ENCODE peak calls at places on chromosomes 12 and 14, in eight cellular contexts. H is HCT116; N is H1; P is endodermal cell; Z is A673; X is ovary; K is pancreas; I is effector memory CD4-positive, alpha-beta T cell. L is an unnamed sample.

GRCh38 chr12:87266305-87266704 is 762.9 kb downstream of the C12orf50 start:
- DNase-seq in Z (peak), X (no peak), K (no peak), N (no peak), P (no peak), I (no peak), H (no peak), L (no peak)

GRCh38 chr12:48388938-48389337 is 38.2 kb upstream of the ZNF641 start:
- DNase-seq in Z (no peak), N (no peak), P (no peak), K (no peak), X (no peak), H (no peak), I (no peak), L (no peak)

GRCh38 chr12:132558861-132559623 is 51.3 kb downstream of the LRCOL1 start:
- DNase-seq in I (no peak), Z (no peak), P (no peak), K (no peak), N (no peak), H (no peak), X (no peak), L (no peak)

GRCh38 chr14:99413972-99414371 is 66.7 kb downstream of the SETD3 start:
- DNase-seq in P (no peak), I (no peak), X (no peak), K (no peak), N (no peak), Z (no peak), H (no peak), L (no peak)

GRCh38 chr12:28909291-28909690 is 239.8 kb upstream of the FAR2 start:
- DNase-seq in X (no peak), Z (no peak), N (no peak), P (no peak), I (no peak), K (no peak), H (no peak), L (no peak)

GRCh38 chr12:128976120-128976519 is 122.8 kb downstream of the GLT1D1 start:
- DNase-seq in I (no peak), Z (peak), N (peak), X (no peak), K (peak), H (no peak), P (peak), L (no peak)

GRCh38 chr12:104985206-104985605 is 910 bp upstream of the NOPCHAP1 start:
- DNase-seq in H (no peak), N (no peak), I (no peak), X (no peak), P (no peak), K (no peak), Z (peak), L (no peak)

GRCh38 chr14:100027771-100028490 is 37.3 kb upstream of the EVL start:
- DNase-seq in H (no peak), P (no peak), N (no peak), I (no peak), X (no peak), Z (no peak), K (no peak), L (no peak)

GRCh38 chr14:66082009-66082408 is 404.2 kb upstream of the CCDC196 start:
- DNase-seq in H (no peak), N (no peak), Z (no peak), X (no peak), P (no peak), K (no peak), I (no peak), L (no peak)

GRCh38 chr14:51620036-51620435 is 31.7 kb upstream of the FRMD6 start:
- DNase-seq in P (no peak), H (no peak), N (no peak), Z (no peak), X (no peak), K (no peak), I (no peak), L (no peak)

GRCh38 chr12:116934908-116935698 is 24.4 kb downstream of the FBXW8 start:
- DNase-seq in K (peak), X (no peak), Z (no peak), I (no peak), H (no peak), N (no peak), P (no peak), L (no peak)

GRCh38 chr12:101769865-101770264 is 30.6 kb upstream of the SYCP3 start:
- DNase-seq in K (no peak), X (no peak), P (no peak), N (no peak), Z (no peak), I (no peak), H (no peak), L (no peak)

GRCh38 chr12:54292083-54292930 is 8.5 kb downstream of the NFE2 start:
- DNase-seq in Z (no peak), K (no peak), N (no peak), H (no peak), X (no peak), I (no peak), P (no peak), L (no peak)

GRCh38 chr12:62435337-62436163 is 31.1 kb upstream of the MON2 start:
- DNase-seq in Z (peak), P (peak), K (peak), H (no peak), N (peak), X (peak), I (no peak), L (no peak)

GRCh38 chr12:50221228-50222008 is 54.2 kb upstream of the CERS5 start:
- DNase-seq in I (no peak), P (no peak), K (no peak), Z (peak), X (no peak), H (no peak), N (no peak), L (no peak)

GRCh38 chr12:86712425-86712843 is 456.2 kb upstream of the MGAT4C start:
- DNase-seq in H (peak), I (no peak), Z (peak), X (no peak), K (no peak), N (no peak), P (no peak), L (no peak)

GRCh38 chr14:33454707-33455106 is 496.2 kb downstream of the EGLN3 start:
- DNase-seq in I (no peak), P (no peak), Z (no peak), X (no peak), K (no peak), H (no peak), N (no peak), L (no peak)

GRCh38 chr14:89672636-89673279 is 255.7 kb upstream of the FOXN3 start:
- DNase-seq in K (no peak), H (no peak), Z (peak), I (no peak), X (no peak), N (no peak), P (no peak), L (no peak)

GRCh38 chr12:59066445-59066844 is 146.1 kb upstream of the LRIG3 start:
- DNase-seq in K (no peak), P (no peak), X (no peak), H (no peak), I (no peak), Z (no peak), N (no peak), L (no peak)

GRCh38 chr14:97491697-97492096 is 694.5 kb downstream of the VRK1 start:
- DNase-seq in N (no peak), Z (no peak), P (no peak), K (no peak), X (no peak), H (no peak), I (no peak), L (no peak)

GRCh38 chr12:11650697-11651281 is 1.3 kb downstream of the ETV6 start:
- DNase-seq in I (no peak), Z (peak), N (no peak), K (no peak), P (peak), H (no peak), X (no peak), L (no peak)

GRCh38 chr14:89598548-89599186 is 181.6 kb upstream of the FOXN3 start:
- DNase-seq in P (no peak), X (no peak), H (peak), I (no peak), Z (no peak), K (no peak), N (no peak), L (no peak)

GRCh38 chr12:54207539-54208267 is 18.9 kb upstream of the SMUG1 start:
- DNase-seq in Z (peak), H (peak), N (no peak), I (peak), X (peak), P (peak), K (peak), L (no peak)

GRCh38 chr12:25800101-25800500 is 158.4 kb upstream of the RASSF8 start:
- DNase-seq in H (no peak), P (no peak), K (no peak), Z (peak), N (no peak), X (no peak), I (no peak), L (no peak)

GRCh38 chr14:52313493-52313881 is 625 bp upstream of the PTGER2 start:
- DNase-seq in I (no peak), X (no peak), Z (no peak), H (no peak), K (no peak), N (no peak), P (no peak), L (no peak)

GRCh38 chr12:105750096-105750495 is 388.7 kb downstream of the NUAK1 start:
- DNase-seq in K (no peak), H (no peak), Z (no peak), X (no peak), I (no peak), P (no peak), N (no peak), L (no peak)

GRCh38 chr14:101980700-101981099 is 16.3 kb downstream of the DYNC1H1 start:
- DNase-seq in I (no peak), X (no peak), P (no peak), N (no peak), H (peak), K (peak), Z (peak), L (no peak)

GRCh38 chr12:93581370-93581769 is 8.9 kb downstream of the SOCS2 start:
- DNase-seq in I (no peak), K (no peak), X (no peak), N (no peak), Z (no peak), H (no peak), P (no peak), L (no peak)

GRCh38 chr14:100524933-100525243 is 62.3 kb downstream of the BEGAIN start:
- DNase-seq in I (no peak), H (no peak), K (peak), P (peak), X (no peak), Z (peak), N (no peak), L (no peak)

GRCh38 chr14:84208451-84208850 is 1321.5 kb upstream of the FLRT2 start:
- DNase-seq in H (no peak), I (no peak), X (no peak), N (no peak), K (no peak), P (no peak), Z (no peak), L (no peak)

GRCh38 chr12:100163416-100164152 is 20.9 kb upstream of the BLTP3B start:
- DNase-seq in N (peak), I (peak), H (peak), Z (peak), P (peak), K (peak), X (peak), L (peak)

GRCh38 chr12:59046763-59047534 is 126.6 kb upstream of the LRIG3 start:
- DNase-seq in X (no peak), P (no peak), Z (no peak), I (no peak), N (no peak), H (no peak), K (no peak), L (no peak)

GRCh38 chr12:321606-322326 is 59.1 kb upstream of the SLC6A13 start:
- DNase-seq in N (no peak), K (no peak), X (no peak), H (peak), Z (no peak), I (no peak), P (no peak), L (no peak)

GRCh38 chr14:32667791-32668190 is 270.9 kb upstream of the NPAS3 start:
- DNase-seq in I (no peak), X (no peak), N (no peak), Z (no peak), K (no peak), P (no peak), H (no peak), L (no peak)

GRCh38 chr12:9073077-9073476 is 42.6 kb downstream of the A2M start:
- DNase-seq in Z (no peak), P (no peak), I (no peak), K (no peak), N (no peak), X (no peak), H (no peak), L (no peak)

GRCh38 chr12:40149673-40150260 is 43.9 kb upstream of the SLC2A13 start:
- DNase-seq in K (no peak), I (no peak), X (no peak), Z (no peak), H (no peak), N (no peak), P (no peak), L (no peak)

GRCh38 chr12:58252914-58253313 is 311.5 kb downstream of the ATP23 start:
- DNase-seq in I (no peak), N (no peak), K (no peak), Z (no peak), P (no peak), X (no peak), H (no peak), L (no peak)

GRCh38 chr12:67222302-67222701 is 46.9 kb upstream of the CAND1 start:
- DNase-seq in I (no peak), X (no peak), N (no peak), H (peak), K (no peak), P (peak), Z (peak), L (no peak)

GRCh38 chr12:27083861-27084271 is 1.5 kb upstream of the C12orf71 start:
- DNase-seq in K (no peak), H (no peak), N (no peak), X (no peak), P (no peak), I (no peak), Z (peak), L (no peak)

GRCh38 chr14:68442828-68443460 is 349.9 kb downstream of the ZFP36L1 start:
- DNase-seq in I (no peak), N (no peak), P (no peak), H (no peak), X (no peak), Z (no peak), K (no peak), L (no peak)

GRCh38 chr14:68439741-68440140 is 353.1 kb downstream of the ZFP36L1 start:
- DNase-seq in I (no peak), N (no peak), P (no peak), H (no peak), K (no peak), X (no peak), Z (no peak), L (no peak)

GRCh38 chr14:68441532-68441931 is 351.3 kb downstream of the ZFP36L1 start:
- DNase-seq in N (no peak), X (no peak), H (no peak), K (no peak), P (no peak), Z (no peak), I (no peak), L (no peak)

GRCh38 chr14:68444449-68445168 is 348.3 kb downstream of the ZFP36L1 start:
- DNase-seq in I (no peak), H (no peak), Z (peak), P (no peak), K (peak), N (no peak), X (peak), L (no peak)

GRCh38 chr14:68440776-68441175 is 352.1 kb downstream of the ZFP36L1 start:
- DNase-seq in N (no peak), X (no peak), Z (no peak), H (no peak), K (no peak), I (no peak), P (no peak), L (no peak)
- H3K27ac ChIP-seq in N (no peak), X (no peak), Z (no peak), H (peak), K (no peak), I (no peak), P (no peak), L (no peak)

GRCh38 chr12:109844983-109845841 is 12.0 kb upstream of the TRPV4 start:
- DNase-seq in Z (peak), H (peak), X (peak), N (peak), I (peak), K (peak), P (peak), L (no peak)
- H3K27ac ChIP-seq in Z (no peak), H (no peak), X (no peak), N (no peak), I (no peak), K (no peak), P (no peak), L (no peak)

GRCh38 chr12:95547522-95548055 is 3.7 kb downstream of the USP44 start:
- DNase-seq in I (no peak), Z (no peak), N (no peak), H (no peak), P (peak), X (no peak), K (peak), L (no peak)

GRCh38 chr12:95549392-95550084 is 1.7 kb downstream of the USP44 start:
- DNase-seq in X (no peak), I (no peak), P (peak), K (no peak), N (no peak), Z (no peak), H (no peak), L (no peak)

GRCh38 chr12:95546491-95546813 is 4.8 kb downstream of the USP44 start:
- DNase-seq in N (no peak), K (no peak), X (no peak), I (no peak), H (no peak), P (peak), Z (no peak), L (no peak)

GRCh38 chr12:95548539-95549391 is 2.5 kb downstream of the USP44 start:
- DNase-seq in N (no peak), Z (peak), H (no peak), I (peak), K (peak), P (peak), X (peak), L (no peak)

GRCh38 chr12:95548056-95548538 is 3.2 kb downstream of the USP44 start:
- DNase-seq in Z (peak), H (no peak), K (peak), P (peak), I (no peak), X (peak), N (no peak), L (no peak)
- H3K27ac ChIP-seq in Z (peak), H (no peak), K (peak), P (peak), I (peak), X (peak), N (peak), L (peak)

GRCh38 chr12:123696641-123697040 is 15.5 kb upstream of the ATP6V0A2 start:
- DNase-seq in X (no peak), I (no peak), H (no peak), K (no peak), N (no peak), Z (no peak), P (no peak), L (no peak)
- H3K27ac ChIP-seq in X (no peak), I (no peak), H (no peak), K (peak), N (no peak), Z (no peak), P (no peak), L (no peak)

GRCh38 chr14:48086516-48086915 is 411.1 kb upstream of the MDGA2 start:
- DNase-seq in K (no peak), H (no peak), N (no peak), I (no peak), X (no peak), Z (no peak), P (no peak), L (no peak)
- H3K27ac ChIP-seq in K (no peak), H (no peak), N (no peak), I (no peak), X (no peak), Z (no peak), P (no peak), L (no peak)

DNA sequence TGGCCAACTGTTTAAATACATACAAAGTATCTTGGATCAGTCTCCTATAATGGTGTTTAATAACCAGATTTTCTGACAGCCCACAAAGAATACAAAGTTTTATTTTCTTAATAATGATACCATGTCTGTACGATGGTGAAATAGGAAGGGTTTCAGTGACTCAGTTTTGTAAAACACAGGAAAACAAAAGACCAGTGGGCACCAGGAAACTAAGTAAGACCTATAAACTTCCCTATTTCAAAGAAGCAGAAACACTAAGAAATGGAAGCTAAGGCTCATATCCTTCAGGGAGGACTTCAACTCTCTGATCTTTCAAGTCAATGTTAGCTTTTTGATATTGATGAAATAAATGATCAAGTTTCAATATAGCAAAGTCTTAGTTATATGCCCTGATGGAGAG is 196.0 kb downstream of the DUSP6 start:
- DNase-seq in K (no peak), P (no peak), I (no peak), H (no peak), X (no peak), Z (peak), N (no peak), L (no peak)
- H3K27ac ChIP-seq in K (no peak), P (no peak), I (no peak), H (no peak), X (no peak), Z (peak), N (no peak), L (no peak)

L was measured in esophagus squamous epithelium.